ENCODE peak calls at places on chromosomes 12 and 14, in seven cellular contexts. B is IMR-90, D is K562, N is keratinocyte, L is osteoblast, S is neuronal stem cell, J is mammary epithelial cell. H is an unnamed sample.

GRCh38 chr12:19970116-19970515 is 398.2 kb upstream of the PDE3A start:
- DNase-seq in B (peak), D (no peak), N (no peak), L (no peak), S (no peak), J (peak), H (no peak)

GRCh38 chr12:21940549-21940948 is 677 bp downstream of the ABCC9 start:
- DNase-seq in B (no peak), D (no peak), N (no peak), L (no peak), S (no peak), J (no peak), H (no peak)

GRCh38 chr12:54723653-54724256 is 75.6 kb upstream of the DCD start:
- DNase-seq in B (peak), D (peak), N (no peak), L (no peak), S (no peak), J (no peak), H (no peak)

GRCh38 chr14:35898217-35898775 is 72.2 kb downstream of the BRMS1L start:
- DNase-seq in B (no peak), D (no peak), N (no peak), L (no peak), S (no peak), J (no peak), H (no peak)

GRCh38 chr12:110640275-110641025 is 26.5 kb downstream of the TCTN1 start:
- DNase-seq in B (no peak), D (no peak), N (no peak), L (no peak), S (no peak), J (no peak), H (no peak)

GRCh38 chr14:89343356-89343755 is 73.7 kb downstream of the FOXN3 start:
- DNase-seq in B (no peak), D (no peak), N (no peak), L (no peak), S (no peak), J (no peak), H (no peak)

GRCh38 chr14:104370256-104370870 is 209.2 kb upstream of the C14orf180 start:
- DNase-seq in B (no peak), D (no peak), N (no peak), L (no peak), S (no peak), J (no peak), H (no peak)

GRCh38 chr12:55707841-55708694 is at the start of gene ITGA7:
- DNase-seq in B (no peak), D (peak), N (no peak), L (peak), S (peak), J (no peak), H (no peak)

GRCh38 chr14:28671425-28671824 is 95.2 kb upstream of the FOXG1 start:
- DNase-seq in B (peak), D (no peak), N (no peak), L (no peak), S (no peak), J (peak), H (peak)

GRCh38 chr14:55518391-55518790 is 61.6 kb upstream of the KTN1 start:
- DNase-seq in B (peak), D (no peak), N (no peak), L (no peak), S (no peak), J (no peak), H (no peak)

GRCh38 chr14:30143617-30144016 is 216.0 kb upstream of the PRKD1 start:
- DNase-seq in B (peak), D (no peak), N (no peak), L (no peak), S (no peak), J (no peak), H (no peak)

GRCh38 chr12:55188974-55189556 is 31.8 kb upstream of the OR10A7 start:
- DNase-seq in B (peak), D (peak), N (peak), L (peak), S (peak), J (peak), H (peak)

GRCh38 chr12:68162374-68162773 is 2.8 kb upstream of the IFNG start:
- DNase-seq in B (no peak), D (no peak), N (peak), L (no peak), S (no peak), J (peak), H (no peak)

GRCh38 chr12:513446-513845 is 53.7 kb downstream of the B4GALNT3 start:
- DNase-seq in B (no peak), D (no peak), N (no peak), L (no peak), S (no peak), J (no peak), H (peak)

GRCh38 chr12:60335765-60336164 is 739.9 kb downstream of the SLC16A7 start:
- DNase-seq in B (peak), D (no peak), N (peak), L (no peak), S (no peak), J (peak), H (no peak)

GRCh38 chr12:46921754-46922113 is 95.9 kb upstream of the SLC38A4 start:
- DNase-seq in B (peak), D (no peak), N (no peak), L (no peak), S (no peak), J (no peak), H (no peak)

GRCh38 chr14:76726551-76726961 is 34.7 kb upstream of the VASH1 start:
- DNase-seq in B (no peak), D (no peak), N (no peak), L (no peak), S (no peak), J (no peak), H (no peak)

GRCh38 chr12:54538136-54538700 is 11.2 kb upstream of the PDE1B start:
- DNase-seq in B (no peak), D (no peak), N (no peak), L (no peak), S (no peak), J (no peak), H (no peak)

GRCh38 chr12:52147367-52147972 is 44.3 kb downstream of the KRT80 start:
- DNase-seq in B (peak), D (peak), N (no peak), L (peak), S (no peak), J (peak), H (peak)

GRCh38 chr12:32568241-32568640 is 110.9 kb upstream of the DNM1L start:
- DNase-seq in B (peak), D (no peak), N (peak), L (peak), S (no peak), J (peak), H (peak)

GRCh38 chr14:69695664-69696527 is 71.0 kb upstream of the SRSF5 start:
- DNase-seq in B (peak), D (no peak), N (no peak), L (no peak), S (no peak), J (peak), H (no peak)

GRCh38 chr12:86530996-86531655 is 274.9 kb upstream of the MGAT4C start:
- DNase-seq in B (no peak), D (no peak), N (no peak), L (no peak), S (no peak), J (no peak), H (no peak)

GRCh38 chr12:72271741-72272661 is at the start of gene TRHDE:
- DNase-seq in B (peak), D (no peak), N (no peak), L (peak), S (peak), J (peak), H (no peak)

DNA sequence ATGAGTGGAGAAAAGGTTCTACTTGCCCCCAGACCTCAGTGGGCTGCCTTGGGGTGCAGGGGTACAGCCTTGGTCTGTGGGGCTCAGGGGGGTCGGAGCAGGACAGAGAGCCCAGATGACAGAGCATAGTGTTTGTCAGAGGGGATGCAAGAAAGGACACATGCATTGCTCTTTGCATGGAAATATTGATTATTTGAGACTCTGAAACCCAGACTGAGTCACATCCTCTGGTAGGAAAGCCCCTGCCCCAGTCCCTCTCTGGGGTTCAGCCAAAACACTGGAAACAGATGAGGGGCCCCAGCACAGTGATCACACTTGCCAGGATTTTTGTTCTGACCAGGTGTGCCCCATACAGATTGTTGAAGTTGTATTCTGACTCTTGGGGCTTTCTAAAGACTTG is 1094.4 kb downstream of the BCL11B start:
- DNase-seq in B (no peak), D (no peak), N (no peak), L (peak), S (no peak), J (no peak), H (no peak)
- H3K4me2 ChIP-seq in B (no peak), D (no peak), N (no peak), L (no peak), S (no peak), J (no peak), H (no peak)

GRCh38 chr12:93794738-93795137 is 117.6 kb downstream of the CRADD start:
- DNase-seq in B (no peak), D (no peak), N (no peak), L (no peak), S (no peak), J (no peak), H (no peak)

GRCh38 chr12:93795352-93795751 is 118.2 kb downstream of the CRADD start:
- DNase-seq in B (no peak), D (no peak), N (no peak), L (no peak), S (no peak), J (no peak), H (no peak)

GRCh38 chr12:93796719-93797118 is 119.5 kb downstream of the CRADD start:
- DNase-seq in B (no peak), D (no peak), N (no peak), L (no peak), S (no peak), J (no peak), H (no peak)

GRCh38 chr12:93793007-93793406 is 115.8 kb downstream of the CRADD start:
- DNase-seq in B (no peak), D (no peak), N (no peak), L (no peak), S (no peak), J (no peak), H (no peak)

DNA sequence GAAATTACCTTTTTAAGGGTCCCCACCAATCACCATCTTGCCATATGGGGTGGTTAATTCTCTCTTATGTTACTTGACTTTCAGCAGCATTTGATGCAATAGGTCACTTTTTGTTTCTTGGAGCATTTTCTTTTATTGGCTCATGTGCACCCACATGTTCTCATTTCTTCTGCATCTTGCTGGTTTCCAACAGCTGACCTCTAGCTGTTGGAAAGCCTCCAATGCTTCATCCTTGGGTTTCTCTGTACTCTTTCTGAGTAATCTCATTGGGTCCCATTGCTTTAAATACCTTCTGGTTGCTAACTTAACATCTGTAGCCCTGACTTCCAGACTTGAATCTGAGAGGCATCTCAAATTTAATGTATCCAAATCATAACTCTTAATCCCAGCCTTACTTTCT is 116.8 kb downstream of the CRADD start:
- DNase-seq in B (peak), D (no peak), N (no peak), L (no peak), S (no peak), J (no peak), H (no peak)
- H3K4me2 ChIP-seq in B (no peak), D (no peak), N (no peak), L (no peak), S (no peak), J (no peak), H (no peak)

GRCh38 chr14:96582641-96582980 is 80.4 kb downstream of the PAPOLA start:
- DNase-seq in B (no peak), D (no peak), N (no peak), L (no peak), S (no peak), J (no peak), H (no peak)
- H3K4me2 ChIP-seq in B (no peak), D (no peak), N (no peak), L (no peak), S (no peak), J (no peak), H (no peak)

GRCh38 chr12:124077730-124078129 is 104.7 kb downstream of the ZNF664 start:
- DNase-seq in B (no peak), D (no peak), N (no peak), L (no peak), S (no peak), J (no peak), H (no peak)
- H3K4me2 ChIP-seq in B (no peak), D (no peak), N (no peak), L (no peak), S (no peak), J (no peak), H (no peak)

GRCh38 chr14:91232631-91233030 is 11.9 kb downstream of the GPR68 start:
- DNase-seq in B (no peak), D (no peak), N (no peak), L (peak), S (no peak), J (no peak), H (no peak)

GRCh38 chr14:91229743-91230200 is 14.7 kb downstream of the GPR68 start:
- DNase-seq in B (peak), D (no peak), N (no peak), L (peak), S (no peak), J (peak), H (no peak)

GRCh38 chr14:91230363-91231035 is 14.0 kb downstream of the GPR68 start:
- DNase-seq in B (peak), D (no peak), N (no peak), L (peak), S (no peak), J (no peak), H (no peak)

GRCh38 chr14:91232052-91232451 is 12.5 kb downstream of the GPR68 start:
- DNase-seq in B (no peak), D (no peak), N (no peak), L (no peak), S (no peak), J (no peak), H (no peak)

GRCh38 chr14:91231446-91231845 is 13.1 kb downstream of the GPR68 start:
- DNase-seq in B (peak), D (no peak), N (no peak), L (peak), S (no peak), J (no peak), H (no peak)
- H3K4me2 ChIP-seq in B (no peak), D (no peak), N (no peak), L (no peak), S (no peak), J (no peak), H (no peak)

DNA sequence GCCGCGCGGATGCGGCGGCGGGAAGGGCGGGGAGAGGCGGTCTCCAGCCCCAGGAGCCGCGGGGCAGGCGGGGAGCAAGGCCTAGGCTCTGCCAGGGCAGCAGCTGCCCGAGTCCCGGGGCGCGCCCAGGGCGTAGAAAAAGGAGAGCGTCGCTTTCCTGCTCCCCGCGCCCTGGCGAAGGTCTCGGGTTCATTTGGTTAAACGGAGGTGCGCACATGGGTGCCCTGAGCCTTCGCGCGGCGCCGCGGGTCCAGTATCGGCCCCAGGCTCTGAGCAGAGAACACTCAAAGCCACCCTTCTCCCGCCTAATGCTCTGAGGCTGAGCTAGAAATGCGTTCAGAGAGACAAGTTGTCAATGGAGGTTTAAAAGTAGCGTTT is 1.4 kb downstream of the TMEM132C start:
- DNase-seq in B (no peak), D (no peak), N (no peak), L (peak), S (no peak), J (no peak), H (no peak)
- H3K4me2 ChIP-seq in B (no peak), D (no peak), N (no peak), L (no peak), S (peak), J (no peak), H (no peak)

H was measured in PC-9.